ENCODE peak calls at places on chromosomes 2 and 18, in eight cellular contexts. N, K, G, C, X, W, V and P are unnamed samples.

GRCh38 chr2:100054426-100054825 is 88.0 kb downstream of the AFF3 start:
- DNase-seq in N (no peak), K (no peak), G (no peak), C (no peak), X (no peak), W (no peak), V (no peak), P (no peak)

GRCh38 chr2:233084488-233084887 is 24.3 kb downstream of the INPP5D start:
- DNase-seq in N (no peak), K (peak), G (no peak), C (peak), X (peak), W (no peak), V (no peak), P (no peak)

GRCh38 chr18:60684843-60685513 is 312.4 kb upstream of the MC4R start:
- DNase-seq in N (no peak), K (no peak), G (peak), C (no peak), X (peak), W (no peak), V (no peak), P (peak)

GRCh38 chr2:20432714-20433113 is 14.2 kb upstream of the RHOB start:
- DNase-seq in N (no peak), K (no peak), G (no peak), C (no peak), X (no peak), W (no peak), V (no peak), P (no peak)

GRCh38 chr2:221779614-221780067 is 207.5 kb upstream of the EPHA4 start:
- DNase-seq in N (no peak), K (no peak), G (no peak), C (no peak), X (no peak), W (peak), V (no peak), P (no peak)

GRCh38 chr2:37797081-37797480 is 125.6 kb upstream of the CDC42EP3 start:
- DNase-seq in N (peak), K (no peak), G (no peak), C (no peak), X (no peak), W (no peak), V (no peak), P (no peak)

GRCh38 chr2:96685592-96686459 is 43.3 kb downstream of the FER1L5 start:
- DNase-seq in N (no peak), K (no peak), G (peak), C (no peak), X (no peak), W (no peak), V (peak), P (no peak)

GRCh38 chr2:217049931-217050330 is 190.1 kb upstream of the TNP1 start:
- DNase-seq in N (no peak), K (no peak), G (no peak), C (no peak), X (no peak), W (no peak), V (no peak), P (no peak)

GRCh38 chr2:24050041-24050655 is 607 bp downstream of the FKBP1B start:
- DNase-seq in N (no peak), K (no peak), G (peak), C (peak), X (peak), W (no peak), V (peak), P (no peak)

GRCh38 chr2:13605266-13605665 is 888.5 kb downstream of the TRIB2 start:
- DNase-seq in N (no peak), K (no peak), G (no peak), C (no peak), X (no peak), W (no peak), V (no peak), P (no peak)

GRCh38 chr2:201260302-201260800 is at the start of gene CASP8:
- DNase-seq in N (no peak), K (no peak), G (peak), C (no peak), X (no peak), W (no peak), V (no peak), P (no peak)

GRCh38 chr2:74357627-74358026 is 14.4 kb upstream of the SLC4A5 start:
- DNase-seq in N (no peak), K (no peak), G (no peak), C (no peak), X (no peak), W (no peak), V (no peak), P (no peak)

GRCh38 chr2:102895386-102895785 is 133.6 kb downstream of the TMEM182 start:
- DNase-seq in N (no peak), K (no peak), G (no peak), C (no peak), X (no peak), W (no peak), V (peak), P (no peak)

GRCh38 chr2:240988146-240988545 is 10.3 kb upstream of the SNED1 start:
- DNase-seq in N (no peak), K (no peak), G (no peak), C (no peak), X (peak), W (no peak), V (peak), P (no peak)

GRCh38 chr18:3499498-3499897 is 49.5 kb downstream of the TGIF1 start:
- DNase-seq in N (no peak), K (no peak), G (no peak), C (no peak), X (no peak), W (no peak), V (peak), P (no peak)

GRCh38 chr2:56576001-56576400 is 392.2 kb downstream of the CCDC85A start:
- DNase-seq in N (no peak), K (no peak), G (no peak), C (no peak), X (peak), W (no peak), V (no peak), P (no peak)

GRCh38 chr2:42513252-42513918 is 19.6 kb upstream of the KCNG3 start:
- DNase-seq in N (peak), K (no peak), G (peak), C (no peak), X (no peak), W (peak), V (peak), P (peak)

GRCh38 chr18:45248240-45248903 is 366.9 kb upstream of the SLC14A2 start:
- DNase-seq in N (peak), K (peak), G (no peak), C (no peak), X (no peak), W (peak), V (no peak), P (peak)

GRCh38 chr18:58100154-58100553 is 56.1 kb downstream of the NEDD4L start:
- DNase-seq in N (no peak), K (no peak), G (no peak), C (no peak), X (no peak), W (no peak), V (no peak), P (no peak)

GRCh38 chr2:45664635-45665269 is 13.3 kb downstream of the PRKCE start:
- DNase-seq in N (no peak), K (no peak), G (no peak), C (no peak), X (no peak), W (no peak), V (no peak), P (no peak)

GRCh38 chr2:28338046-28338753 is 54.5 kb upstream of the FOSL2 start:
- DNase-seq in N (peak), K (peak), G (no peak), C (peak), X (peak), W (peak), V (no peak), P (peak)

GRCh38 chr2:126899786-126900185 is 1.1 kb downstream of the TEX51 start:
- DNase-seq in N (no peak), K (peak), G (no peak), C (no peak), X (no peak), W (no peak), V (no peak), P (no peak)

GRCh38 chr2:126902152-126902835 is 3.6 kb downstream of the TEX51 start:
- DNase-seq in N (no peak), K (peak), G (no peak), C (peak), X (peak), W (no peak), V (no peak), P (no peak)

GRCh38 chr2:126901459-126901858 is 2.8 kb downstream of the TEX51 start:
- DNase-seq in N (no peak), K (peak), G (no peak), C (peak), X (peak), W (no peak), V (no peak), P (no peak)

GRCh38 chr2:126902859-126903258 is 4.2 kb downstream of the TEX51 start:
- DNase-seq in N (no peak), K (peak), G (no peak), C (peak), X (no peak), W (no peak), V (no peak), P (no peak)

GRCh38 chr2:126900646-126901319 is 2.1 kb downstream of the TEX51 start:
- DNase-seq in N (no peak), K (peak), G (no peak), C (peak), X (peak), W (no peak), V (no peak), P (no peak)
- TF ChIP-seq CTCF in N (no peak), K (no peak), G (no peak), C (no peak), X (no peak), W (no peak), V (no peak), P (no peak)

DNA sequence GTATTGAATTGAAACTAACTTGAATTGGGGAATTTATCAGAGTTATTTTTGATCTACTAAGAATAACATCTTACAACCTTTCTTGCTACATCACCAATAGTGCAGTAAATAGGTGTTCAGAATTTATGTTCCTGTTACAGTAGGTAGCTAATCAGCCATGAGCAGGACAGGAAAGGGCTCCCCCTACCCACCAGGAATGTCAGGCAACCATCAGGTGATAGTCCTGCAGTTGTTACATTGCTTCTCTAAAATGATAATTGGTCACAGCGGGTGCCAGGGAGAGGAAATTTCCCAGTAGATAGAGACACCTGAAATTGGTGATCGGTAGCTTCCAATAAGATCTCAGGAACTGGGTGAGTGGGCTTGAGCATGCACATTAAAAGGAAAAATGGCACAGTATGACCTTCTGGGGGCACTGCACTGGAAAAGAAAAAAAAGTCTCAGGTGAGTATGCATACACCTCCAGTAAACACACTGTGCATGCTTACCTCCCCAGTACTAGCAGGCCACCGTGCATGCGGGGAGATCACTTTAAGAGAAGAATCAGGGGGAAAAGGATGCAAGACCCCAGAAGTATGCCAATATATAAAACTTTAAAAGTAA is 1092.0 kb upstream of the LRRTM1 start:
- DNase-seq in N (no peak), K (no peak), G (no peak), C (no peak), X (no peak), W (no peak), V (peak), P (no peak)
- TF ChIP-seq CTCF in N (no peak), K (no peak), G (no peak), C (no peak), X (no peak), W (no peak), V (no peak), P (no peak)

GRCh38 chr2:144449028-144449406 is 70.9 kb downstream of the ZEB2 start:
- DNase-seq in N (no peak), K (no peak), G (no peak), C (no peak), X (no peak), W (no peak), V (peak), P (no peak)
- TF ChIP-seq CTCF in N (peak), K (peak), G (peak), C (no peak), X (peak), W (peak), V (peak), P (peak)

GRCh38 chr2:40256649-40257048 is 195.2 kb downstream of the SLC8A1 start:
- DNase-seq in N (no peak), K (no peak), G (peak), C (no peak), X (no peak), W (no peak), V (peak), P (no peak)
- TF ChIP-seq CTCF in N (peak), K (no peak), G (no peak), C (no peak), X (no peak), W (peak), V (no peak), P (peak)

DNA sequence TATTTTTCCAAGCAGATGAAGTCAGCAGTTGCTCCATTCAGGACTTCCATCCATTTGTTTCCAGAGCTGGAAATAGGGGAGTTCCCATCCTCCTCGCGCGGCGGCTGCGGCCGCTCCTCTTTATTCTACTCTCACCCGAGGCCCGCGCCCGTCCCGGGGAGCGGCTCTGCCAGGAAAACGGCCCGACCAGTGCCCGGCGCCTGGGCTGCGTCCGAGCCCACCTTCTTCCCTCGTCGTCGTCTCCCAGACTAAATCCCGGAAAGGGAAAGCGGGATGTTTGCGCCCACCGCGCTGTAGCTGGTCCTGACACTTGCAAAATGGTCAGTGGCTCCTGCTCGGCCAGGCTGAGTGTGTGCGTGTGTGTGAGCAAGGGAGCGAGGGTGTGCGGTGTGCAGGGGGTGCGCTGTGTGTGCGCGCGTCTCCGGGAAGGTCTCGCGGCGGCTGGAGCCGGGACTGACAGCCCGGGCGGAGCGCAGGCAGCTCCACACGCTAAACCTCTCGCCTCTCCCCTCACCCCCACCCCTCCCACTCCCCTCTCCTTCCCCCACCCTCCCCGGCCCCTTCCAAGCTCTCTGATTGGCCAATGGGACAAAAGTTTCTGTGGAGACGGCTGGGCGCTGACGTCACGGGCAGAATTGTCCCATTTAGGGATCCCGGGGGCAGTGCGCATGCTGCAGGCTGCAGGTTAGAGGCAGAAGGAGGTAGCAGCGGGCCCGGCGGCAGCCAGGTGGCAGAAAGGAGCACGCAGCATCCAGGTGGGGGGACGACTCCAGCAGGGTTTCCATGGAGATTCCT is at the start of gene NOL4:
- DNase-seq in N (no peak), K (no peak), G (peak), C (peak), X (peak), W (no peak), V (peak), P (no peak)
- TF ChIP-seq CTCF in N (no peak), K (no peak), G (peak), C (no peak), X (no peak), W (no peak), V (peak), P (no peak)

DNA sequence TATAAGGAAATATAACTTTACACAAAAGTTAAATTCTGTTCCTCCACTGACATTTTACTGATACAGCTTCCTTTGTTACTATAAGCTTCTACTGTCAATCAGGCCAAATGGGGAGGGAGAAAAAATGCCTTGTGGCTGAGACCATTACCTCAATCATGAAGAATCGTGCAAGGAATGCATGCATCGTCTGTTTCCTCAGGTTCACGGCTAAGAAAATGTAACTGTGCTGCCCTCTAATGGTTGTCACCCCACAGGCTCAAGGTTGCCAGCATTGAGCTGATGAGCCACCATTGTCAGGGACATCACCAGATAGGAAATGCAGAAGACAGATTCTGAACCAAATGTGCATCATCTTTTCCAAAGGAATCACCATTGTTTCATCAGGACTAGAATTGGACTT is 426.9 kb downstream of the CDH2 start:
- DNase-seq in N (peak), K (no peak), G (peak), C (no peak), X (no peak), W (no peak), V (peak), P (peak)
- TF ChIP-seq CTCF in N (peak), K (no peak), G (peak), C (peak), X (peak), W (peak), V (peak), P (peak)

DNA sequence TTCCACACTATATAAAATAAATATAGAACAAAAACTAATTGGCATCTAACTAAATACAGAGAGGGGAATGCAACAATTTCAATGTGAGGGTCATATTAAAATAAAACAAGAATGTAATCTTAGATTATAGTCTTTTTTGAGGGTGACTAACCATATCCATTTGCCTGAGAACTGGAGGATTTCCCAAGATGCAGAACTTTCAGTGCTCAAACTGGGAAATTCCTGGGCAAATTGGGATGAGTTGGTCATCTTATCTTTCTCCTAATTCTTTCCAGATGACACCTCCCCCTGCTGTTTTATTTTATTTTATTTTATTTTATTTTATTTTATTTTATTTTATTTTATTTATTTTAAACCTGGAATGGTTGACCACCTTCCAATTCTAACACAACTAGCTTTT is 846.2 kb downstream of the SLC4A3 start:
- DNase-seq in N (peak), K (no peak), G (no peak), C (no peak), X (no peak), W (no peak), V (no peak), P (no peak)
- TF ChIP-seq CTCF in N (no peak), K (no peak), G (no peak), C (no peak), X (no peak), W (no peak), V (no peak), P (no peak)